ENCODE peak calls at places on chromosomes 2 and 18, in seven cellular contexts. D is T-helper 9 cell; P is EL; G is A549; W is activated T-cell treated with anti-CD3 and anti-CD28 coated beads, Interleukin-2, amount 50 U/mL, for 48 hours; K is T-helper 17 cell; E is erythroblast. X is an unnamed sample.

GRCh38 chr2:231454361-231454791 is 9.9 kb downstream of the NCL start:
- DNase-seq in D (no peak), P (no peak), G (no peak), W (no peak), K (no peak), E (no peak), X (no peak)

GRCh38 chr2:157336137-157336721 is 10.6 kb upstream of the ERMN start:
- DNase-seq in D (peak; percentile 43), P (peak; percentile 41), G (peak; percentile 44), W (peak; percentile 37), K (no peak), E (peak; percentile 40), X (no peak)

GRCh38 chr18:49639643-49640361 is 77.9 kb downstream of the LIPG start:
- DNase-seq in D (no peak), P (no peak), G (no peak), W (no peak), K (no peak), E (no peak), X (no peak)

GRCh38 chr2:47891369-47892337 is 14.6 kb downstream of the FBXO11 start:
- DNase-seq in D (no peak), P (peak; percentile 33), G (no peak), W (no peak), K (no peak), E (no peak), X (no peak)

GRCh38 chr2:201406077-201406662 is 45.1 kb downstream of the TRAK2 start:
- DNase-seq in D (no peak), P (peak; percentile 79), G (no peak), W (no peak), K (no peak), E (peak; percentile 69), X (no peak)

GRCh38 chr2:207166039-207166348 is 246 bp upstream of the KLF7 start:
- DNase-seq in D (peak; percentile 84), P (peak; percentile 100), G (peak; percentile 100), W (peak; percentile 95), K (peak; percentile 95), E (peak; percentile 93), X (peak; percentile 87)

GRCh38 chr2:200604571-200605255 is 18.9 kb downstream of the AOX1 start:
- DNase-seq in D (no peak), P (peak; percentile 60), G (no peak), W (no peak), K (no peak), E (no peak), X (no peak)

GRCh38 chr2:205477016-205477705 is 205.1 kb upstream of the NRP2 start:
- DNase-seq in D (no peak), P (peak; percentile 4), G (peak; percentile 1), W (no peak), K (no peak), E (no peak), X (no peak)

GRCh38 chr2:121128741-121129659 is 156.0 kb downstream of the TFCP2L1 start:
- DNase-seq in D (no peak), P (peak; percentile 15), G (peak; percentile 60), W (peak; percentile 35), K (no peak), E (peak; percentile 65), X (no peak)

GRCh38 chr18:58615150-58616132 is 13.4 kb downstream of the ALPK2 start:
- DNase-seq in D (peak; percentile 13), P (no peak), G (no peak), W (peak; percentile 71), K (no peak), E (no peak), X (peak; percentile 45)

GRCh38 chr18:48573632-48574293 is 34.9 kb downstream of the CTIF start:
- DNase-seq in D (no peak), P (no peak), G (no peak), W (no peak), K (no peak), E (no peak), X (no peak)

GRCh38 chr2:122451040-122451439 is 695.6 kb downstream of the TSN start:
- DNase-seq in D (no peak), P (peak; percentile 21), G (peak; percentile 30), W (no peak), K (no peak), E (peak; percentile 16), X (no peak)

GRCh38 chr2:71544919-71545571 is 91.7 kb downstream of the DYSF start:
- DNase-seq in D (no peak), P (no peak), G (no peak), W (no peak), K (no peak), E (no peak), X (no peak)

GRCh38 chr2:134142903-134143302 is 111.0 kb upstream of the MGAT5 start:
- DNase-seq in D (no peak), P (peak; percentile 79), G (no peak), W (no peak), K (no peak), E (no peak), X (no peak)

GRCh38 chr2:204665771-204666170 is 120.5 kb downstream of the PARD3B start:
- DNase-seq in D (no peak), P (no peak), G (no peak), W (no peak), K (no peak), E (no peak), X (no peak)

GRCh38 chr2:40150206-40150765 is 301.6 kb downstream of the SLC8A1 start:
- DNase-seq in D (no peak), P (no peak), G (no peak), W (no peak), K (no peak), E (no peak), X (no peak)

GRCh38 chr2:134536312-134536711 is 182.5 kb downstream of the TMEM163 start:
- DNase-seq in D (no peak), P (no peak), G (no peak), W (no peak), K (no peak), E (no peak), X (no peak)

GRCh38 chr2:207061181-207061580 is 104.6 kb downstream of the KLF7 start:
- DNase-seq in D (no peak), P (no peak), G (no peak), W (no peak), K (no peak), E (no peak), X (no peak)

GRCh38 chr2:124333789-124334188 is 308.7 kb downstream of the CNTNAP5 start:
- DNase-seq in D (no peak), P (no peak), G (no peak), W (no peak), K (no peak), E (no peak), X (no peak)

GRCh38 chr2:85248741-85249524 is 78.9 kb downstream of the TGOLN2 start:
- DNase-seq in D (no peak), P (peak; percentile 94), G (peak; percentile 57), W (no peak), K (no peak), E (no peak), X (no peak)

GRCh38 chr18:61333746-61334490 is 688 bp downstream of the CDH20 start:
- DNase-seq in D (no peak), P (no peak), G (no peak), W (no peak), K (no peak), E (no peak), X (no peak)

GRCh38 chr2:183079335-183079775 is 808 bp downstream of the DUSP19 start:
- DNase-seq in D (no peak), P (peak; percentile 15), G (no peak), W (no peak), K (no peak), E (peak; percentile 30), X (no peak)

GRCh38 chr2:120842456-120843439 is 107.1 kb downstream of the GLI2 start:
- DNase-seq in D (no peak), P (no peak), G (no peak), W (no peak), K (no peak), E (no peak), X (no peak)

GRCh38 chr2:180033993-180034894 is 27.1 kb upstream of the CWC22 start:
- DNase-seq in D (no peak), P (peak; percentile 16), G (no peak), W (no peak), K (no peak), E (no peak), X (no peak)